ENCODE peak calls at places on chromosomes 12 and 14, in ten cellular contexts. W is psoas muscle; X is omental fat pad; J is CD8-positive, alpha-beta T cell; D is neural crest cell; H is tibial nerve; E is testis; R is astrocyte; K is stomach; U is body of pancreas. L is an unnamed sample.

GRCh38 chr12:31897791-31898503 is 61.3 kb upstream of the RESF1 start:
- DNase-seq in J (no peak), H (no peak), R (peak; percentile 35), D (no peak), X (no peak), K (peak; percentile 53), W (peak; percentile 19), U (peak; percentile 49), E (peak; percentile 69), L (no peak)

GRCh38 chr12:120115692-120116442 is 686 bp downstream of the RAB35 start:
- DNase-seq in X (no peak), R (no peak), E (peak; percentile 38), H (no peak), W (no peak), D (peak; percentile 10), U (peak; percentile 45), J (no peak), K (no peak), L (no peak)

GRCh38 chr14:90140298-90140955 is 78.6 kb downstream of the KCNK13 start:
- DNase-seq in H (no peak), U (no peak), E (no peak), J (no peak), W (no peak), X (no peak), D (no peak), K (no peak), R (peak; percentile 75), L (no peak)

GRCh38 chr12:124548854-124549378 is 18.5 kb downstream of the NCOR2 start:
- DNase-seq in K (peak; percentile 54), W (peak; percentile 64), J (no peak), D (no peak), U (peak; percentile 64), E (peak; percentile 86), H (no peak), X (peak; percentile 70), R (peak; percentile 74), L (no peak)

GRCh38 chr12:133233993-133234564 is 1.6 kb downstream of the ANHX start:
- DNase-seq in U (no peak), R (no peak), H (no peak), J (no peak), X (no peak), W (no peak), E (no peak), D (no peak), K (no peak), L (no peak)

GRCh38 chr12:98737327-98737722 is 92.2 kb downstream of the APAF1 start:
- DNase-seq in H (no peak), D (no peak), K (no peak), E (no peak), U (no peak), R (no peak), J (no peak), W (no peak), X (no peak), L (no peak)

GRCh38 chr12:16086462-16086861 is 175.3 kb downstream of the DERA start:
- DNase-seq in H (no peak), D (no peak), E (no peak), X (no peak), U (no peak), R (no peak), K (no peak), W (no peak), J (no peak), L (no peak)

GRCh38 chr12:100741084-100741711 is 53.4 kb upstream of the ANO4 start:
- DNase-seq in K (no peak), D (no peak), J (no peak), R (no peak), E (no peak), W (no peak), X (no peak), U (no peak), H (no peak), L (no peak)

GRCh38 chr12:46126050-46126727 is 135.8 kb upstream of the SCAF11 start:
- DNase-seq in E (no peak), R (no peak), X (no peak), U (no peak), H (no peak), D (no peak), W (no peak), K (no peak), J (no peak), L (no peak)

GRCh38 chr14:22319526-22320352 is 269.3 kb downstream of the DAD1 start:
- DNase-seq in E (peak; percentile 76), U (peak; percentile 71), D (peak; percentile 39), W (no peak), J (no peak), X (no peak), R (peak; percentile 23), K (peak; percentile 69), H (peak; percentile 48), L (no peak)

GRCh38 chr14:70239802-70240201 is 51.1 kb upstream of the SLC8A3 start:
- DNase-seq in X (no peak), D (no peak), W (no peak), K (no peak), R (no peak), H (no peak), E (no peak), J (no peak), U (no peak), L (no peak)

GRCh38 chr12:121578230-121579189 is 2.3 kb downstream of the KDM2B start:
- DNase-seq in H (no peak), R (no peak), E (no peak), W (peak; percentile 28), J (no peak), D (peak; percentile 20), X (no peak), U (peak; percentile 25), K (no peak), L (peak; percentile 53)

GRCh38 chr12:23950775-23951391 is 1.4 kb upstream of the SOX5 start:
- DNase-seq in J (no peak), H (no peak), X (no peak), W (peak; percentile 12), U (no peak), K (no peak), D (peak; percentile 45), R (peak; percentile 18), E (peak; percentile 26), L (peak; percentile 42)

GRCh38 chr12:76848132-76848531 is 30.7 kb downstream of the CSRP2 start:
- DNase-seq in H (no peak), R (no peak), J (no peak), E (no peak), K (no peak), W (no peak), U (no peak), D (no peak), X (no peak), L (no peak)

GRCh38 chr12:99915251-99916082 is 69.3 kb downstream of the ANKS1B start:
- DNase-seq in K (no peak), X (no peak), R (peak; percentile 68), D (no peak), U (no peak), E (no peak), J (no peak), W (no peak), H (no peak), L (no peak)

GRCh38 chr12:75548879-75549278 is 37.5 kb upstream of the KRR1 start:
- DNase-seq in W (no peak), U (no peak), X (no peak), E (no peak), R (no peak), D (no peak), J (no peak), K (no peak), H (no peak), L (no peak)

GRCh38 chr14:79056879-79057278 is 886.7 kb downstream of the NRXN3 start:
- DNase-seq in D (no peak), J (no peak), R (peak; percentile 88), X (no peak), K (no peak), W (no peak), U (no peak), H (no peak), E (no peak), L (no peak)

GRCh38 chr14:103613517-103613916 is 15.5 kb upstream of the KLC1 start:
- DNase-seq in H (no peak), X (no peak), J (no peak), R (no peak), U (no peak), E (no peak), K (no peak), D (no peak), W (no peak), L (no peak)
- TF ChIP-seq CTCF in H (no peak), X (no peak), J (no peak), R (no peak), U (no peak), E (no peak), K (no peak), D (no peak), W (no peak), L (no peak)

GRCh38 chr12:63420206-63420644 is 248.1 kb downstream of the DPY19L2 start:
- DNase-seq in W (no peak), H (no peak), J (no peak), E (peak; percentile 77), K (peak; percentile 28), X (no peak), D (peak; percentile 65), R (peak; percentile 24), U (peak; percentile 45), L (no peak)
- TF ChIP-seq CTCF in W (peak; percentile 31), H (no peak), J (peak; percentile 32), E (no peak), K (no peak), X (no peak), D (peak; percentile 76), R (peak; percentile 71), U (peak; percentile 36), L (peak; percentile 25)

DNA sequence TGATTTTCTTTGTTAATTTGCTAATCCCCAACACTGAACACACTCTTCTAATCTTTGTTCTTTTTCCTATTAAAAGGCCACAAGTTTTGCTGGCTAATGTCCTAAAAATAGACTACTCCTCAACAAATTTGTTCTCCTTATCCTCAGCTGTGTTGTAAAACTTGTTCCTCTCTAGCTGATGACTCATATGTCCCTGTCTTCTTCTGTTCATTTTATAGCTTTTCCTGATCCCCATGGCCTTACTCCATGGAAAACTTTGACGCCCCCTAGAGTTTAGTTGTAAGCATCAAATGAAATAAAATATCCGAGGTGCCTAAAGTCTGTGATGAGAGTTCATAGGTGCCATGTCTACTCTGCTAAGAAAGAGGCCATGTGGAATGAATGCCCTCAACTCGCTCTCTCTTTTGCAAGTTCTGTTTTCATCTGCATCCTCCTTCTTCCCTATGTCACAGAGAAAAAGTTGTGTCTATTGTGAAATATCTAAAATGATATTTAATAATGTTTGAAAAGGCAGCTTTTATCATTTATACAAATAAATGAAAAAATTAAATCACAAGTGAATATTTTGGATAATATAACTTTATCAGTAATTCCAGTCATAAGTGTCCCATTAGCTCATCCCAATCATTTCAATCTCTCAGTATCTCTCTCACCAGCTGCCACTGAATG is 237.9 kb downstream of the IPO8 start:
- DNase-seq in E (no peak), U (no peak), J (no peak), X (no peak), W (no peak), H (no peak), K (no peak), D (no peak), R (peak; percentile 67), L (no peak)
- TF ChIP-seq CTCF in E (no peak), U (peak; percentile 21), J (no peak), X (no peak), W (no peak), H (no peak), K (no peak), D (peak; percentile 54), R (peak; percentile 33), L (no peak)

DNA sequence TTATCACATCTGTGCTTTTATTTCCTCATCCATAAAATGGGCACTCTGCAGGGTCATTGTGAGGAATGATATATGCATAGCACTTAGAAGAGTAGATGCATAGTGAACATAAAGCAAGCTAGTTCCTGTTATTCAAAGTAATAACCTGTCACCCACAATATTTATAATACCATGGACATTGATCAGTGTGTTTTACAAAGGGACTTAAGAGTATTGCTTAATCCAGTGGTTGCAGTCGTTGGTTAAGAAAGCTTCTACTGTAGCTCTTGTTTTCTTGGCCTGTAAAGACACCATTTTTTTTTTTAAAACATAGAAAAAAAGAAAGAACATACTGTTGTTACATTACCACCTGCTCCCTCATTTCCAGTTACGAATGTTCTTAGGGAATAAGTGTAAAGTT is 13.1 kb downstream of the METAP2 start:
- DNase-seq in D (no peak), X (no peak), R (no peak), E (no peak), H (no peak), U (no peak), J (no peak), K (no peak), W (no peak), L (no peak)
- TF ChIP-seq CTCF in D (no peak), X (no peak), R (no peak), E (no peak), H (no peak), U (no peak), J (no peak), K (no peak), W (no peak), L (no peak)